ENCODE peak calls at places on chromosomes 4 and X, in nine cellular contexts. P is fibroblast of the aortic adventitia, L is glutamatergic neuron, B is pancreas, W is WTC11, O is heart right ventricle, F is mammary epithelial cell, N is tibial nerve, Y is B cell. G is an unnamed sample.

GRCh38 chr4:1058997-1059665 is 47.7 kb downstream of the FGFRL1 start:
- DNase-seq in W (no peak), L (no peak), N (no peak), Y (no peak), P (no peak), O (no peak), B (peak; percentile 5), F (no peak), G (no peak)

GRCh38 chrX:68692651-68693050 is 45.2 kb downstream of the STARD8 start:
- DNase-seq in B (no peak), W (no peak), L (no peak), N (no peak), P (peak; percentile 35), Y (no peak), O (no peak), F (peak; percentile 33), G (no peak)

GRCh38 chr4:134935320-134935719 is 733.7 kb upstream of the PABPC4L start:
- DNase-seq in L (peak; percentile 62), F (no peak), O (no peak), N (peak; percentile 7), Y (no peak), B (no peak), W (peak; percentile 51), P (no peak), G (peak; percentile 58)

GRCh38 chr4:112650332-112650731 is 13.4 kb downstream of the LARP7 start:
- DNase-seq in W (no peak), N (no peak), P (no peak), Y (no peak), B (no peak), L (no peak), O (no peak), F (no peak), G (no peak)

GRCh38 chr4:173346074-173346473 is 11.9 kb upstream of the HMGB2 start:
- DNase-seq in P (peak; percentile 32), N (no peak), W (no peak), F (no peak), L (no peak), B (no peak), O (no peak), Y (no peak), G (no peak)

GRCh38 chr4:38791005-38791404 is 8.2 kb upstream of the TLR10 start:
- DNase-seq in Y (no peak), P (no peak), W (no peak), F (no peak), B (no peak), L (no peak), N (no peak), O (no peak), G (no peak)

GRCh38 chr4:101695176-101695575 is 95.4 kb upstream of the BANK1 start:
- DNase-seq in F (peak; percentile 25), L (no peak), N (no peak), Y (no peak), O (no peak), W (no peak), P (peak; percentile 25), B (no peak), G (no peak)

GRCh38 chrX:10166731-10167149 is 10.0 kb downstream of the CLCN4 start:
- DNase-seq in F (peak; percentile 48), B (no peak), L (no peak), O (no peak), N (no peak), Y (no peak), P (no peak), W (no peak), G (peak; percentile 38)

GRCh38 chr4:152243890-152244595 is 291.8 kb downstream of the FBXW7 start:
- DNase-seq in L (no peak), N (peak; percentile 34), B (no peak), O (no peak), W (no peak), F (no peak), Y (no peak), P (peak; percentile 48), G (no peak)

GRCh38 chrX:123833387-123833786 is 26.5 kb upstream of the XIAP start:
- DNase-seq in N (peak; percentile 49), B (peak; percentile 67), Y (peak; percentile 65), O (no peak), F (peak; percentile 42), L (peak; percentile 34), P (peak; percentile 56), W (peak; percentile 52), G (peak; percentile 53)

GRCh38 chr4:184792950-184793555 is 32.7 kb downstream of the ACSL1 start:
- DNase-seq in Y (no peak), O (no peak), B (no peak), N (no peak), L (no peak), P (peak; percentile 91), W (no peak), F (peak; percentile 96), G (no peak)

GRCh38 chrX:132652871-132653270 is 164.0 kb upstream of the MBNL3 start:
- DNase-seq in F (no peak), P (no peak), B (no peak), Y (no peak), N (no peak), O (no peak), W (no peak), L (no peak), G (no peak)

GRCh38 chrX:8668797-8669196 is 63.1 kb downstream of the ANOS1 start:
- DNase-seq in N (no peak), O (no peak), Y (no peak), F (no peak), W (no peak), L (no peak), B (no peak), P (no peak), G (peak; percentile 3)

GRCh38 chr4:146442801-146443200 is 78.9 kb downstream of the SLC10A7 start:
- DNase-seq in P (peak; percentile 46), N (no peak), Y (no peak), L (no peak), W (no peak), B (no peak), O (no peak), F (peak; percentile 26), G (no peak)

GRCh38 chr4:98584265-98584664 is 74.1 kb downstream of the TSPAN5 start:
- DNase-seq in B (no peak), P (no peak), Y (no peak), F (peak; percentile 37), W (no peak), L (no peak), N (no peak), O (no peak), G (no peak)

GRCh38 chrX:264634-265455 is 16.3 kb upstream of the PLCXD1 start:
- DNase-seq in W (peak; percentile 5), F (no peak), B (peak; percentile 52), L (no peak), Y (no peak), P (no peak), N (no peak), O (no peak), G (no peak)

DNA sequence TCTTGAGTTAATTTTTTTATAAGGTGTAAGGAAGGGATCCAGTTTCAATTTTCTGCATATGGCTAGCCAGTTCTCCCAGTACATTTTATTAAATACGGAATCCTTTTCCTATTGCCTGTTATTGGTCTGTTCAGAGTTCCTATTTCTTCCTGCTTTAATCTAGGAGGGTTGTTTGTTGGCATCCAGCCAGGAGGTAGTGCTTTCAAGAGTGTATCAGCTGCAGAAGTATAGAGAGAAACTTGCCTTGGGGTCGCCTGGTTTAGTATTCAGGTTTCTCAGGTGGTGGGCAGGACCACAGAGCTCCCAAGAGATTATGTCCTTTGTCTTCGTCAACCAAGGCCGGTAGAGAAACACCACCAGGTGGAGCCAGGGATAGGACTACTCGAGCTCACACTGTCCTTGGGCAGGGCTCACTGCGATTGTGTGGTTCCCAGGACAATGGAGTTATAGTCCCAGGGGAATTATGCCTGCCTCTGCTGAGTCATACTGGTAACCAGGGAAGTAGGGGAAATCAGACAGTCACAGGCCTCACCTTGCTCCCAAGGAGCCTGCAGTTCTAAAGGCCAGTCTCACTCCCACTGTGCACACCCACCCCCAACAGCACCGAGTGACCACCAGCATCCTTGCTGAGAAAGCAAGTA is 168.1 kb downstream of the VSIG4 start:
- DNase-seq in W (peak; percentile 44), F (peak; percentile 84), O (no peak), N (no peak), L (no peak), Y (no peak), P (peak; percentile 34), B (no peak), G (peak; percentile 28)
- TF ChIP-seq CTCF in W (no peak), F (peak; percentile 62), O (peak; percentile 12), N (no peak), L (no peak), Y (no peak), P (no peak), B (no peak), G (no peak)

GRCh38 chr4:94284889-94285288 is 57.7 kb downstream of the HPGDS start:
- DNase-seq in B (no peak), N (no peak), L (no peak), O (no peak), W (no peak), F (no peak), P (no peak), Y (no peak), G (no peak)

GRCh38 chr4:94285666-94286065 is 57.0 kb downstream of the HPGDS start:
- DNase-seq in P (no peak), L (no peak), F (no peak), W (no peak), Y (no peak), N (no peak), O (no peak), B (no peak), G (no peak)

DNA sequence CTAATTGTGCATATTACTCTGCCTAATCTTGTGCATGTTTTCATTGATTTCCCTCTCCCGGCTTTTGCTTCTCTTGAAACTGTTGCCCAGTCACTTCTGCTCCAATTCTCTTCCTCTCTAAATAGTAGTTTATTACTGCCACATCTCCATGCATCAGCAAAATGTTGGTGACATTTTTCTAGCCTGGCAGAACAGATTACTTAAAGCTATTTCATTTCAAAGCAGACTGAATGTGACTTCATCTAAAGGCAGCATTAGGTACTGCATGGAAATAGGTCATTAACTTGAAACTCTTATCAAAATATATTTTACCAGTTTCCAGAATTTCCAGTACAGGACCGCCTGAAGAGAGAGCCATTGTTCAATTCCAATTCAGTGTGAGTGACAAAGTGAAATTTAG is 52.4 kb downstream of the HPGDS start:
- DNase-seq in F (no peak), W (no peak), B (no peak), P (no peak), N (no peak), L (no peak), Y (no peak), O (no peak), G (no peak)
- TF ChIP-seq CTCF in F (peak; percentile 6), W (no peak), B (no peak), P (peak; percentile 27), N (no peak), L (peak; percentile 56), Y (no peak), O (no peak), G (no peak)

DNA sequence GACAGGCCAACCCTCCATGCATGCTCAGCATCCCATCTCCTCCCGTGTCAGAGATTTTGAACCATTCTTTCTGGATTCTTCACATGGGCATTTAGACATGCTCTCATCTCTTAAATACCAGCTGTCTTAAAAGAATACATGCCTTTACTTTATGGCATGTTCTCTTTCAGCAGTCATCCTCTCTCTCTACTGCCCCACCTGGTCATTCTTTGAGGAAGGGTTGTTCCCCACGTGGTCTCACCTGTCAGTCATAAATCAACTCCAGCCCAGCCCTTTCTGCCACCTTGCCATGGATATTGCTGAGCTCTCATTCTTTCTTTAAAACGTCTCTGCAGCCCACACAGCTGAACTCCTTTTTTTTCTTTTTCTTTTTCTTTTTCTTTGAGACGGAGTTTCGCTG is 111.3 kb downstream of the ARHGAP10 start:
- DNase-seq in N (no peak), P (no peak), L (no peak), O (no peak), W (no peak), F (no peak), B (no peak), Y (no peak), G (no peak)
- TF ChIP-seq CTCF in N (no peak), P (no peak), L (no peak), O (peak; percentile 8), W (no peak), F (peak; percentile 38), B (peak; percentile 10), Y (no peak), G (peak; percentile 18)

GRCh38 chr4:8305851-8306361 is 36.4 kb downstream of the HTRA3 start:
- DNase-seq in O (peak; percentile 68), P (no peak), L (peak; percentile 14), Y (no peak), N (no peak), B (no peak), W (peak; percentile 26), F (no peak), G (no peak)
- TF ChIP-seq CTCF in O (peak; percentile 30), P (peak; percentile 23), L (no peak), Y (no peak), N (peak; percentile 4), B (no peak), W (no peak), F (no peak), G (no peak)